ENCODE peak calls at places on chromosomes 4 and X, in nine cellular contexts. P is astrocyte, C is thoracic aorta, E is left ventricle myocardium inferior, A is Caco-2, O is H9, J is vagina, G is iPS DF 6.9, X is mammary epithelial cell. F is an unnamed sample.

GRCh38 chrX:24025741-24026402 is 1.1 kb downstream of the KLHL15 start:
- DNase-seq in P (peak; percentile 66), C (no peak), E (no peak), A (no peak), O (peak; percentile 70), J (no peak), G (no peak), X (peak; percentile 24), F (no peak)

GRCh38 chr4:10577018-10577417 is 107.5 kb downstream of the CLNK start:
- DNase-seq in P (no peak), C (no peak), E (no peak), A (no peak), O (no peak), J (no peak), G (no peak), X (no peak), F (no peak)

GRCh38 chr4:118289794-118290193 is 63.0 kb downstream of the PRSS12 start:
- DNase-seq in P (peak; percentile 75), C (no peak), E (no peak), A (no peak), O (no peak), J (no peak), G (no peak), X (no peak), F (no peak)

GRCh38 chr4:120922390-120923200 is at the start of gene PRDM5:
- DNase-seq in P (peak; percentile 42), C (peak; percentile 11), E (peak; percentile 62), A (peak; percentile 73), O (peak; percentile 78), J (no peak), G (peak; percentile 33), X (peak; percentile 35), F (peak; percentile 79)

GRCh38 chr4:133597252-133597651 is 448.2 kb downstream of the PCDH10 start:
- DNase-seq in P (no peak), C (no peak), E (no peak), A (no peak), O (no peak), J (no peak), G (no peak), X (no peak), F (no peak)

GRCh38 chr4:21593268-21594002 is 355.1 kb downstream of the KCNIP4 start:
- DNase-seq in P (peak; percentile 1), C (no peak), E (no peak), A (no peak), O (no peak), J (no peak), G (no peak), X (no peak), F (peak; percentile 64)

GRCh38 chrX:111868726-111869638 is 7.0 kb upstream of the TRPC5OS start:
- DNase-seq in P (no peak), C (no peak), E (no peak), A (no peak), O (no peak), J (no peak), G (no peak), X (peak; percentile 3), F (peak; percentile 46)

GRCh38 chr4:32429151-32429550 is 1709.0 kb downstream of the PCDH7 start:
- DNase-seq in P (peak; percentile 12), C (no peak), E (no peak), A (no peak), O (no peak), J (no peak), G (no peak), X (no peak), F (no peak)

GRCh38 chr4:2263701-2264321 is 1.9 kb upstream of the MXD4 start:
- DNase-seq in P (no peak), C (no peak), E (peak; percentile 4), A (no peak), O (no peak), J (no peak), G (no peak), X (no peak), F (no peak)

GRCh38 chrX:38105216-38105725 is 98.9 kb downstream of the SYTL5 start:
- DNase-seq in P (no peak), C (no peak), E (no peak), A (no peak), O (no peak), J (no peak), G (no peak), X (no peak), F (no peak)

GRCh38 chr4:164252286-164252685 is 501.6 kb upstream of the SMIM31 start:
- DNase-seq in P (peak; percentile 24), C (no peak), E (no peak), A (no peak), O (peak; percentile 70), J (no peak), G (peak; percentile 25), X (peak; percentile 22), F (peak; percentile 71)

GRCh38 chr4:15575951-15576350 is 79.2 kb downstream of the FBXL5 start:
- DNase-seq in P (peak; percentile 23), C (no peak), E (no peak), A (peak; percentile 10), O (no peak), J (no peak), G (no peak), X (no peak), F (no peak)

GRCh38 chrX:50082741-50083140 is 118.1 kb downstream of the AKAP4 start:
- DNase-seq in P (no peak), C (no peak), E (no peak), A (no peak), O (no peak), J (no peak), G (no peak), X (no peak), F (no peak)

GRCh38 chr4:120007171-120007894 is 59.3 kb downstream of the MAD2L1 start:
- DNase-seq in P (peak; percentile 76), C (no peak), E (no peak), A (no peak), O (no peak), J (no peak), G (no peak), X (peak; percentile 68), F (peak; percentile 28)

GRCh38 chr4:151674804-151675290 is 86.0 kb downstream of the GATB start:
- DNase-seq in P (peak; percentile 56), C (no peak), E (no peak), A (no peak), O (peak; percentile 83), J (no peak), G (peak; percentile 33), X (peak; percentile 69), F (peak; percentile 77)

GRCh38 chr4:15295421-15296162 is 132.2 kb upstream of the C1QTNF7 start:
- DNase-seq in P (no peak), C (no peak), E (no peak), A (no peak), O (no peak), J (no peak), G (no peak), X (no peak), F (peak; percentile 33)

GRCh38 chrX:88881536-88881935 is 134.5 kb downstream of the CPXCR1 start:
- DNase-seq in P (no peak), C (no peak), E (no peak), A (no peak), O (no peak), J (no peak), G (no peak), X (no peak), F (no peak)

DNA sequence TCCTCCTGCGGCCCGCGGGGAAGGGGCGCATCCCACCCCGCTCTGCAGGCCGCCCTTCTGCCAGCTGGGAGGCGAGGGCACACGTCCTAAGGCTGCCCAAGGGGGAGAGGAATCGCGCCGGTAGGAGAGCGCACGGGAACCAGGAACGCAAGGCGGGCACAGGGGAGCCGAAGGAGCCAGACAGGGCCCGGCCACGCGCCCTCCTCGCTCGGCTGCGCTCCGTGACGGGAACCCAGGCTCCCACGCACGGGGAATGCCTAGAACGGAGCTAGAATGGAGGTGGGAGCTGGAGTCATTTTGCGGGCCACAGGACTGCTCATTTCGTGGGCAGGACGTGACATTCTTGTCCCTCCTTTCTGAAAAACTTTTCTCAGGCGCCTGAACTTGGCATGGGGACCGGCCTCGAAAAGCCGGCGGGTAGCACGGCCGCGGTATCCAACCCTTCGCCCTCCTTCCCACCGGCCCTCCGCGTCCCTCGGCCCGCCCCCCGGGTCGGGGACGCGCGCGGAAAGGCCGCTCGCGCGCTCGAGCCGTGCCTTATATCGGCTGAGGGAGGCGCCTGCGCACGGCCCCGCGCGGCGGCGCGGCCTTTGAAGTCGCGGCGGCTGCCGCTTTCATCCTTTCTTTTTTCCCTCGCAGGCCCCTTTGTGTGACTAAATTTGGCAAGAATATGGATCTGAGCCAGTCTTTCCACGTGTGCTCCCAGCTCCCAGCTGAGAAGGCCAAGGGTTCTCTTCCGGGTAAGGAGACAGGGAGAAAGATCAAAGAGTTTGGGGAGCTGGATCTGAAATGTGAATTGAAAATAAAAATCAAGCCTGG is 4.3 kb upstream of the LEF1 start:
- DNase-seq in P (peak; percentile 50), C (no peak), E (no peak), A (peak; percentile 81), O (peak; percentile 52), J (no peak), G (no peak), X (peak; percentile 29), F (no peak)
- H3K27me3 ChIP-seq in P (peaks cover 38% of the 10 kb centered on the region), C (peaks cover 32% of the 10 kb centered on the region), E (peaks cover 89% of the 10 kb centered on the region), A (no peaks in the 10 kb centered on the region), O (peaks cover 67% of the 10 kb centered on the region), J (peaks cover 6% of the 10 kb centered on the region), G (peaks cover 63% of the 10 kb centered on the region), X (peaks cover 50% of the 10 kb centered on the region), F (no peaks in the 10 kb centered on the region)

DNA sequence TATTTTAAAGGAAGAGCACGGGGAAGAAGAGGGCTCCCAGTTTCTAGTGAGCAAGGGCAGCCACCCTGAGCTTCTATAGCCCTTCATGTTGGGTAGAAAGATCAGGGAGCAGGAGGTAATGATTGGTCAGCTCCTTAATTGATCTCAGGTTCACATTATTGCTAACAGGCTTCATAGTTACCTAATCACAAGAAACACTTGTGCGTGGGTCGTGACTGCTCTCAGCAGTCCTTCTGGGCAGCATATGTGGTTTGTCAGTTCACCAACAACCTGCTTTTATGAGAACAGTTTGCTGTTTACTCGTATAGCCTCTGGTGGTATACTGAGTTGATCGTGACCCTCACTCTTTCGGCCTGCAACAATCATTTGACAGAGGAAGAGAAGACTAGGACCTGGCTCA is 4.7 kb upstream of the DOK7 start:
- DNase-seq in P (no peak), C (no peak), E (no peak), A (no peak), O (no peak), J (no peak), G (no peak), X (no peak), F (no peak)
- H3K4me1 ChIP-seq in P (no peaks in the 10 kb centered on the region), C (peaks cover 13% of the 10 kb centered on the region), E (peaks cover 26% of the 10 kb centered on the region), A (no peaks in the 10 kb centered on the region), O (no peaks in the 10 kb centered on the region), J (peaks cover 14% of the 10 kb centered on the region), G (no peaks in the 10 kb centered on the region), X (peaks cover 24% of the 10 kb centered on the region), F (peaks cover 21% of the 10 kb centered on the region)

DNA sequence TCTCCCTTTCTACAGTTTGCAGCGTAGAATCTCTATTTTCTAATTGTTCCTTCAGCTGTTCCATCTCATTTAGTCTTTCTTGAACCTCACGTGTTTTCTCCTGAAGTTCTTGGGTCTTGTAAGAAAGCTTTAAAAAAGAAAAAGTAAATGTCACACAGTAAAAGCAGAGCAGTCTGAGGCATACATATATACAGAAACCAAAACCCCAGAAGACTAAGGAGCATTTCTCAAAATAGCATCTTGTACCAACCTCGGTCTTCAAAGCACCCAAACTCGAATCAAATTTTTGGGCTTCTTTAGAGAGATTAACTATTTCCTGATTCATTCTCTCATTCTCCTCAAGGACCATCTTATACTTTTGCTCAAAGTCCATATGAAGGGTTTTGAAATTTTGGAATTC is 39.4 kb downstream of the CENPE start:
- DNase-seq in P (no peak), C (no peak), E (no peak), A (no peak), O (no peak), J (no peak), G (no peak), X (no peak), F (no peak)
- H3K27me3 ChIP-seq in P (no peaks in the 10 kb centered on the region), C (no peaks in the 10 kb centered on the region), E (no peaks in the 10 kb centered on the region), A (no peaks in the 10 kb centered on the region), O (no peaks in the 10 kb centered on the region), J (no peaks in the 10 kb centered on the region), G (no peaks in the 10 kb centered on the region), X (no peaks in the 10 kb centered on the region), F (no peaks in the 10 kb centered on the region)

GRCh38 chr4:114603455-114603854 is 4.8 kb downstream of the UGT8 start:
- DNase-seq in P (no peak), C (no peak), E (no peak), A (no peak), O (no peak), J (no peak), G (no peak), X (no peak), F (no peak)
- H3K4me1 ChIP-seq in P (peaks cover 10% of the 10 kb centered on the region), C (no peaks in the 10 kb centered on the region), E (peaks cover 14% of the 10 kb centered on the region), A (peaks cover 17% of the 10 kb centered on the region), O (peaks cover 4% of the 10 kb centered on the region), J (peaks cover 11% of the 10 kb centered on the region), G (peaks cover 3% of the 10 kb centered on the region), X (peaks cover 7% of the 10 kb centered on the region), F (peaks cover 6% of the 10 kb centered on the region)

F was measured in SJCRH30.